ENCODE peak calls at places on chromosomes 13 and 19, in six cellular contexts. J is IMR-90, N is mesenchymal stem cell, D is trophoblast cell, F is mesendoderm, H is H1. Q is an unnamed sample. For H3K36me3, the result is how much of the 10 kb centered on the place peaks cover.

GRCh38 chr13:27043013-27043412 is 128.6 kb downstream of the USP12 start:
- DNase-seq in J (peak), N (peak), D (peak), F (peak), H (peak), Q (no peak)

GRCh38 chr13:55567721-55568625 is 1572.7 kb upstream of the PRR20A start:
- DNase-seq in J (no peak), N (no peak), D (no peak), F (no peak), H (no peak), Q (no peak)

GRCh38 chr19:54435551-54436016 is 13.4 kb upstream of the LENG8 start:
- DNase-seq in J (no peak), N (no peak), D (no peak), F (no peak), H (peak), Q (no peak)

GRCh38 chr13:26019881-26020535 is 31.8 kb downstream of the SHISA2 start:
- DNase-seq in J (peak), N (peak), D (peak), F (no peak), H (peak), Q (no peak)

GRCh38 chr13:34420975-34421719 is 520.9 kb upstream of the NBEA start:
- DNase-seq in J (no peak), N (no peak), D (no peak), F (no peak), H (no peak), Q (no peak)

GRCh38 chr19:52941941-52942370 is 18.7 kb upstream of the ZNF888 start:
- DNase-seq in J (peak), N (peak), D (peak), F (peak), H (peak), Q (no peak)

GRCh38 chr13:46160474-46161066 is 21.4 kb downstream of the LCP1 start:
- DNase-seq in J (peak), N (peak), D (peak), F (peak), H (no peak), Q (peak)

GRCh38 chr19:7500811-7501450 is 12.1 kb upstream of the PEX11G start:
- DNase-seq in J (peak), N (peak), D (no peak), F (peak), H (peak), Q (peak)

GRCh38 chr13:94416454-94417080 is 62.9 kb downstream of the DCT start:
- DNase-seq in J (peak), N (peak), D (peak), F (peak), H (peak), Q (peak)

GRCh38 chr19:48487944-48488343 is 18.8 kb downstream of the CYTH2 start:
- DNase-seq in J (peak), N (peak), D (no peak), F (no peak), H (no peak), Q (no peak)

GRCh38 chr13:112657850-112658445 is 31.9 kb upstream of the ATP11A start:
- DNase-seq in J (peak), N (peak), D (peak), F (peak), H (no peak), Q (no peak)

GRCh38 chr19:40756502-40757110 is 5.6 kb downstream of the SNRPA start:
- DNase-seq in J (no peak), N (no peak), D (peak), F (no peak), H (no peak), Q (no peak)

GRCh38 chr13:64069892-64070291 is 2654.2 kb upstream of the PCDH20 start:
- DNase-seq in J (no peak), N (no peak), D (no peak), F (no peak), H (no peak), Q (no peak)

GRCh38 chr13:36979361-36980040 is 19.6 kb downstream of the ALG5 start:
- DNase-seq in J (peak), N (peak), D (no peak), F (no peak), H (no peak), Q (no peak)

GRCh38 chr19:3154957-3155736 is 19.3 kb downstream of the GNA15 start:
- DNase-seq in J (peak), N (peak), D (peak), F (peak), H (no peak), Q (no peak)

GRCh38 chr13:50888362-50888761 is 21.2 kb upstream of the RNASEH2B start:
- DNase-seq in J (no peak), N (no peak), D (no peak), F (no peak), H (no peak), Q (no peak)

GRCh38 chr19:13150187-13150918 is at the start of the genes IER2 and STX10:
- DNase-seq in J (peak), N (peak), D (peak), F (peak), H (peak), Q (peak)

GRCh38 chr19:40366697-40367561 is 18.4 kb downstream of the PLD3 start:
- DNase-seq in J (peak), N (peak), D (no peak), F (peak), H (peak), Q (peak)

GRCh38 chr13:36353001-36353400 is 6.8 kb upstream of the SPART start:
- DNase-seq in J (no peak), N (no peak), D (no peak), F (no peak), H (no peak), Q (no peak)

GRCh38 chr19:55638864-55639359 is 1.9 kb upstream of the ZNF580 start:
- DNase-seq in J (peak), N (peak), D (no peak), F (peak), H (peak), Q (no peak)

GRCh38 chr19:44975444-44975843 is 20.3 kb downstream of the CLPTM1 start:
- DNase-seq in J (no peak), N (no peak), D (no peak), F (no peak), H (no peak), Q (no peak)

GRCh38 chr13:32902898-32903297 is 113.3 kb upstream of the KL start:
- DNase-seq in J (peak), N (no peak), D (no peak), F (peak), H (no peak), Q (no peak)

GRCh38 chr19:54434862-54435174 is 14.2 kb upstream of the LENG8 start:
- DNase-seq in J (no peak), N (no peak), D (no peak), F (no peak), H (no peak), Q (no peak)

GRCh38 chr19:34241513-34242337 is 12.6 kb upstream of the GARRE1 start:
- DNase-seq in J (no peak), N (no peak), D (peak), F (peak), H (peak), Q (no peak)

GRCh38 chr19:34578751-34579150 is 97.2 kb downstream of the WTIP start:
- DNase-seq in J (no peak), N (no peak), D (no peak), F (no peak), H (no peak), Q (no peak)

GRCh38 chr13:51107996-51108395 is 3.1 kb downstream of the C13orf42 start:
- DNase-seq in J (no peak), N (no peak), D (no peak), F (no peak), H (peak), Q (no peak)

GRCh38 chr13:29591310-29591709 is 4.2 kb downstream of the SLC7A1 start:
- DNase-seq in J (peak), N (peak), D (no peak), F (no peak), H (no peak), Q (no peak)

GRCh38 chr19:30448386-30449130 is 76.4 kb downstream of the ZNF536 start:
- DNase-seq in J (no peak), N (no peak), D (no peak), F (no peak), H (no peak), Q (no peak)

GRCh38 chr13:91078093-91078679 is 269.3 kb upstream of the MIR17HG start:
- DNase-seq in J (no peak), N (peak), D (no peak), F (no peak), H (no peak), Q (no peak)

GRCh38 chr13:31310781-31311180 is 111.0 kb downstream of the B3GLCT start:
- DNase-seq in J (peak), N (no peak), D (no peak), F (no peak), H (no peak), Q (no peak)

DNA sequence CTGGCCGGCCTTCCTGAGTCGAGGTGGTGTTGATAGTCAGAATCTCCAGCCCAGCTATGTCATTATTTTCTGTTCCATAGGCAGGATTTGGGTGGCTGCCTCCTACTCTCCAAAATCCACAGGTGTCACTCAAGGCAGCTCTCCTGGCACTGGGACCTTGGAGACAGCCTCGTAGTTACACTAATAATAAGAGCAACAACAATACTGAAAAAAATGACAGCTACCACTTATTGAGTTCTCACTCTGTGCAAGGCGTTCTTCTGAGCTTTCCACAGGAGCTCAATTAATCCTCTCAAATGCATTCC is 12.2 kb upstream of the KLK12 start:
- DNase-seq in J (no peak), N (no peak), D (no peak), F (no peak), H (no peak), Q (no peak)
- H2BK5ac ChIP-seq in J (no peak), N (no peak), D (no peak), F (no peak), H (peak), Q (no peak)

DNA sequence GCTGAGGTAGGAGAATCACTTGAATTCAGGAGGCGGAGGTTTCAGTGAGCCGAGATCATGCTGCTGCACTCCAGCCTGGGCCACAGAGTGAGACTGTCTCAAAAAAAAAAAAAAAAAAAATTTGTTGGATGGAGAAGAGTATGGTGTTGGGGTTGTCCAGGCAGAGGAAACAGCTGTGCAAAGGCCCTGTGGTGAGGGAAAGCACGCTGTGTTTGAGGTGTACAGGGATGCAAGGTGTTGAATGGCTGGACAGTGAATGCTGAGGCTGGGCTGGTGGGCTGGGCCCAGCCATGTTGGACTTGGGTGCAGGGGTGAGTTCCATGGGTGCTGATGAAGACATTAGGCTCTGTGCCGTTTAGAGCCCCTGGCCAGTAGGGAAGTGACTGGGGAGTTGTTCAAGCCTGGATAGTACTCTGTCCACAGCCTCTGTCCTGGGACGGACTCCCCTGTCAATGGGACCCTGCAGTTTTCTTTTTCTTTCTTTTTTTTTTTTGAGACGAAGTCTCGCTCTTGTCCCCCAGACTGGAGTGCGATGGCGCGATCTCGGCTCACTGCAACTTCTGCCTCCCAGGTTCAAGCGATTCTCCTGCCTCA is 18.6 kb downstream of the PRR12 start:
- DNase-seq in J (no peak), N (no peak), D (no peak), F (no peak), H (no peak), Q (no peak)
- H3K36me3 ChIP-seq in J (under half), N (half or more), D (half or more), F (under half), H (under half), Q (half or more)

DNA sequence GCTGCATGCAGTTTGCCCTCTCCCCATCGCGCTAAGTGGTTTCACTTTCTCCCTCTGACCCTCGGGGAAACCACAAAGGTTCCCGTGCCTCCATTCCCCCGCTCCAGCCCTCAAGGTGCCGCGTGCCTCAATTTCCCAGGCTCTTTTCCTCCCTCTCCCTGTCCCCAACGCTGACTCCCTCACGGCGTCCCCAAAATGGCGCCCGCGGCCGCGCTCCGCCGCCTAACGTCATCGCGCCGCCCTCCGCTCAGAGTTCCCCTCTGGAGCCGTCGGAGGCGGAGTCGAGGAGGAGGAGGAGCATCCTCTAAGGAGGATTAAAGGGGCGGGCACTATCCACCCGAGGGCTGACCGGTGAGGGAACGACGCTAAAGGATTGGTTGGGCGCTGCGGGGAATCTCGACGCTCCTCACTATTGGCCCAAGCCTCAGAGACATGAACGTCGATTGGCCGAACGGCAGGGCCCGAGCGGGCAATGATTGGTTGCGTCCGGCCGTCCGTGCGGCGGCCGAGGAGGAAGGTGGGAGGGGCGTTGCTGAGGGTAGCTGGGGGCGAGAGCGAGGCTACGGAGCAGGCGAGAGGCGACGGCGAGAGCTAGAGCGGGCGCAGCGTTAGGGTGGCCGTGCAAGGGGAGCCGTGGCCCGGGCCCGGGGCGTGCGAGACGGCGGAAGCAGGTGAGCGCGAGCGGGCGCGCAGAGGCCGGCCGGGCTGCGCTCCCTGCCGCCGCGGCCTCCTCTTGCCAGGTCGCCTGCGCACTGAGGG is at the start of gene ZNF574:
- DNase-seq in J (peak), N (peak), D (peak), F (peak), H (peak), Q (peak)
- H2BK5ac ChIP-seq in J (peak), N (no peak), D (peak), F (peak), H (peak), Q (no peak)

DNA sequence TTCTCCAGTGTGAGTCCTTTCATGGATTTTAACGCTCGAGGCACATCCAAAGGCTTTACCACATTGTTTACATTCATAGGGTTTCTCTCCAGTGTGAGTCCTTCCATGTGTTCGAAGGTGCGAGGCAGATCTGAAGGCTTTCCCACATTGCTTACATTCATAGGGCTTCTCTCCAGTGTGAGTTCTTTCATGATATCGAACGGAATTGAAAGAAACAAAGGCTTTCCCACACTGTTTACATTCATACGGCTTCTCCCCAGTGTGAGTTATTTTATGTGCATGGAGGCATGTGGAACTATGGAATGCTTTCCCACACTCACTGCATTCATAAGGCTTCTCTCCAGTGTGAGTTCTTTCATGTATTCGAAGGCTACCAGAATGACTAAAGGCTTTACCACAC is 5.2 kb upstream of the ZNF20 start:
- DNase-seq in J (no peak), N (no peak), D (no peak), F (no peak), H (no peak), Q (no peak)
- H3K36me3 ChIP-seq in J (under half), N (under half), D (under half), F (under half), H (under half), Q (half or more)

DNA sequence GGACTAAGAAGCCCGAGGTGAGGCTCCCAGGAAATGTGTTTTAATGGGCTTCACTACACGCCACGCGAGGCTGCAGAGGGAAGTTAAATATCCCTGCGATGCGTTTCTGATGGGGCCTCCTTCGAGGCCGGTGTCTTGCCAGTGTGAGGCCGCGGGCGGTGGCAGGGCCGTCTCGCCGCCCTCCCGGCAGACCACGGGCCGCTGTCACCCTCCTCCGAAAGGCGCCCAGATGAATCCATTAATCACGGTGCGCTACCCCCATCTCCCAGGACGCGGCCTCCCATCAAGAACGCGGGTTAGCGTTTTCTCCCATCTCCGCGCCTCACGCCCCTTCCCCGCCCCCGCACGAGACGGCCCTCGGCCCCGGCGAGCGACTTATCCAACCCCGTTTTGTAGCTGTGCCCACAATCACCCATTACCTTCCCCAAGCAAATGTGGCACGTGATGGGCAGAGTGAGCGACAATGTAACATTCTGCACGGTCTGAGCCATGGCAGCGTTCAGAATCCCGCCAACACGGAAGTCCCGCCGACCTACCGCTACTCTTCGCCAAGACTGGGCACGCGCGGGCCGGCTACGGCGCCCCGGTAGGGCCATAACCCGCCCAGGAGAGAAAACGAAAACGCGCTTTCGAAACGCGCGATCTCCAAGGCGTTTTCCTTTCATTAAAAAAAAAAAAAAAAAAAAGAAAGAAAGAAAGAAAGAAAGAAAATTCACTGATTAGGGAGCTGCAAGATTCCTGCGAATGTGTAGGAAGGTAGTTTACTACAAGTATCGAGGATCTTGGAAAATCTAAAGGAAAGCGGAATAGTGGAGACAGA is at the start of gene OBI1:
- DNase-seq in J (peak), N (peak), D (peak), F (peak), H (peak), Q (peak)
- H2BK5ac ChIP-seq in J (peak), N (peak), D (peak), F (peak), H (peak), Q (no peak)

DNA sequence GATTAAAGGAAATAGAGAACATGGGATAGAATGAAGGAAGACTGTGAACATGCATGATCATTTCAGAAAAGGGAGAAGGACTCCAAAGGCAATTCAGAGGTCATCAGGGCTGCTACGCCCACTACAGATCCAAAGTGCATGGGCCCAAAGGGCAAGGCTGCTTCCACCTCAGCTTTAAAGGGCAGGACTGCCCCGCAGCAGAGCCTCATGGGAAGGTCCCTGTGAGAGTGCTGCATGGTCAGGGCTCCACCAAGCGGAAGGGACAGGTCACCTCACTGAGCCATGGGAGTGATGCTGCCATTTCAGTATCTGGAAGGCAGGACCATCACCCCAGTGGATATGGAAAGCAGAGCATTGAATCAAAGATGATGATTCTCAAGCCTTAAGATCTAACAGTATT is 23.2 kb downstream of the FNDC3A start:
- DNase-seq in J (no peak), N (no peak), D (peak), F (no peak), H (no peak), Q (no peak)
- H3K36me3 ChIP-seq in J (under half), N (under half), D (under half), F (under half), H (under half), Q (under half)